ENCODE peak calls at places on chromosomes 11 and 22, in eight cellular contexts. W, S, X, G, P, V, L and Z are unnamed samples.

GRCh38 chr11:101215069-101215468 is 85.5 kb upstream of the PGR start:
- DNase-seq in G (no peak), W (no peak), L (no peak), P (no peak), V (no peak), X (no peak), S (no peak), Z (no peak)

GRCh38 chr11:75576445-75577049 is 14.5 kb downstream of the SERPINH1 start:
- DNase-seq in X (no peak), S (no peak), W (no peak), L (no peak), P (peak; percentile 75), G (peak; percentile 71), V (no peak), Z (no peak)

GRCh38 chr11:18934195-18934808 is 4.9 kb downstream of the MRGPRX1 start:
- DNase-seq in W (no peak), X (no peak), L (no peak), V (no peak), G (no peak), S (no peak), P (no peak), Z (no peak)

GRCh38 chr22:21766933-21767462 is 31.4 kb upstream of the YPEL1 start:
- DNase-seq in V (no peak), L (no peak), S (no peak), W (no peak), G (no peak), X (peak; percentile 50), P (no peak), Z (no peak)

GRCh38 chr11:46122955-46123354 is 1.7 kb upstream of the PHF21A start:
- DNase-seq in P (no peak), W (no peak), L (no peak), G (no peak), S (no peak), V (no peak), X (no peak), Z (no peak)

GRCh38 chr11:1308745-1309497 is 511 bp downstream of the TOLLIP start:
- DNase-seq in S (no peak), P (peak; percentile 96), V (no peak), L (peak; percentile 57), W (no peak), X (no peak), G (peak; percentile 91), Z (no peak)

GRCh38 chr11:72349616-72350218 is 84.6 kb downstream of the CLPB start:
- DNase-seq in S (no peak), L (no peak), P (no peak), V (no peak), W (no peak), G (no peak), X (no peak), Z (no peak)

GRCh38 chr22:38353142-38353629 is 36.0 kb upstream of the CSNK1E start:
- DNase-seq in X (peak; percentile 54), W (peak; percentile 28), P (peak; percentile 93), S (peak; percentile 77), V (peak; percentile 45), L (peak; percentile 62), G (peak; percentile 94), Z (peak; percentile 55)

GRCh38 chr11:117044287-117045035 is 53.8 kb downstream of the SIK3 start:
- DNase-seq in G (no peak), S (no peak), V (no peak), P (no peak), L (no peak), W (no peak), X (no peak), Z (no peak)

GRCh38 chr11:30586251-30587144 is at the start of gene MPPED2:
- DNase-seq in P (peak; percentile 91), W (no peak), V (peak; percentile 15), G (peak; percentile 83), L (peak; percentile 13), X (peak; percentile 11), S (peak; percentile 83), Z (peak; percentile 47)

GRCh38 chr22:30884211-30885000 is 84.2 kb downstream of the MORC2 start:
- DNase-seq in S (no peak), V (no peak), X (no peak), G (no peak), L (no peak), W (no peak), P (no peak), Z (no peak)

GRCh38 chr11:729492-730074 is 17.7 kb upstream of the TALDO1 start:
- DNase-seq in S (no peak), L (no peak), G (no peak), V (peak; percentile 69), P (peak; percentile 58), X (no peak), W (no peak), Z (peak; percentile 55)

GRCh38 chr11:47234669-47235075 is 13.9 kb downstream of the ACP2 start:
- DNase-seq in S (no peak), V (no peak), W (no peak), G (no peak), P (no peak), L (no peak), X (peak; percentile 82), Z (peak; percentile 49)

GRCh38 chr22:48192920-48193319 is 1430.5 kb downstream of the TBC1D22A start:
- DNase-seq in W (no peak), G (no peak), L (no peak), V (no peak), S (no peak), X (no peak), P (no peak), Z (no peak)

GRCh38 chr11:46557684-46558151 is 36.1 kb downstream of the AMBRA1 start:
- DNase-seq in L (no peak), X (no peak), W (no peak), S (no peak), V (no peak), G (no peak), P (no peak), Z (no peak)

GRCh38 chr11:1750481-1750839 is at the start of gene IFITM10:
- DNase-seq in W (no peak), X (no peak), S (no peak), V (no peak), L (peak; percentile 52), G (peak; percentile 75), P (peak; percentile 88), Z (no peak)

GRCh38 chr11:14327105-14327504 is 31.9 kb downstream of the RRAS2 start:
- DNase-seq in S (no peak), G (no peak), L (no peak), V (no peak), P (no peak), X (no peak), W (no peak), Z (no peak)